ENCODE peak calls at places on chromosomes 3 and 15, in seven cellular contexts. W is stomach, P is IMR-90, A is spleen, T is body of pancreas, N is sigmoid colon, L is K562. E is an unnamed sample. For H3K9me3, the result is how much of the 10 kb centered on the place peaks cover.

GRCh38 chr3:189677667-189678066 is 46.5 kb downstream of the TP63 start:
- DNase-seq in W (no peak), P (no peak), A (no peak), T (no peak), N (no peak), L (no peak), E (no peak)

GRCh38 chr3:5317572-5317971 is 130.1 kb downstream of the EDEM1 start:
- DNase-seq in W (no peak), P (peak), A (no peak), T (no peak), N (no peak), L (no peak), E (no peak)

GRCh38 chr3:194838236-194838635 is 152.6 kb downstream of the FAM43A start:
- DNase-seq in W (no peak), P (no peak), A (peak), T (no peak), N (no peak), L (no peak), E (no peak)

GRCh38 chr15:101052681-101053121 is 133.5 kb downstream of the LRRK1 start:
- DNase-seq in W (peak), P (no peak), A (peak), T (no peak), N (peak), L (no peak), E (no peak)

GRCh38 chr15:101172421-101173097 is 79.3 kb downstream of the CHSY1 start:
- DNase-seq in W (no peak), P (peak), A (no peak), T (no peak), N (no peak), L (no peak), E (no peak)

GRCh38 chr15:42042602-42043400 is 22.0 kb upstream of the PLA2G4E start:
- DNase-seq in W (no peak), P (no peak), A (no peak), T (no peak), N (no peak), L (no peak), E (no peak)

GRCh38 chr15:40320931-40321371 is 2.5 kb upstream of the INAFM2 start:
- DNase-seq in W (peak), P (peak), A (peak), T (peak), N (peak), L (peak), E (no peak)

GRCh38 chr3:4778119-4778518 is 201.1 kb upstream of the BHLHE40 start:
- DNase-seq in W (no peak), P (no peak), A (no peak), T (no peak), N (no peak), L (no peak), E (no peak)

GRCh38 chr15:47523669-47524068 is 193.6 kb upstream of the SEMA6D start:
- DNase-seq in W (no peak), P (peak), A (no peak), T (no peak), N (no peak), L (no peak), E (no peak)

GRCh38 chr3:190346541-190346940 is 24.3 kb upstream of the CLDN1 start:
- DNase-seq in W (no peak), P (peak), A (no peak), T (no peak), N (no peak), L (no peak), E (no peak)

GRCh38 chr15:25234831-25235230 is 204.0 kb downstream of the UBE3A start:
- DNase-seq in W (no peak), P (no peak), A (no peak), T (no peak), N (no peak), L (no peak), E (no peak)
- H3K9me3 ChIP-seq in W (half or more), P (half or more), A (half or more), T (under half), N (under half), L (under half), E (under half)

GRCh38 chr3:121545564-121546455 is at the start of gene POLQ:
- DNase-seq in W (peak), P (peak), A (peak), T (peak), N (peak), L (peak), E (peak)
- TF ChIP-seq POLR2A in W (no peak), P (peak), A (no peak), T (peak), N (no peak), L (peak), E (no peak)

GRCh38 chr3:78794431-78794830 is 973.4 kb downstream of the ROBO1 start:
- DNase-seq in W (no peak), P (no peak), A (no peak), T (no peak), N (no peak), L (no peak), E (no peak)

GRCh38 chr3:78801923-78802587 is 965.7 kb downstream of the ROBO1 start:
- DNase-seq in W (no peak), P (peak), A (no peak), T (no peak), N (no peak), L (no peak), E (no peak)

GRCh38 chr3:78802588-78802930 is 965.2 kb downstream of the ROBO1 start:
- DNase-seq in W (no peak), P (no peak), A (no peak), T (no peak), N (no peak), L (no peak), E (no peak)

GRCh38 chr3:78799681-78800080 is 968.1 kb downstream of the ROBO1 start:
- DNase-seq in W (no peak), P (no peak), A (no peak), T (no peak), N (no peak), L (no peak), E (no peak)

GRCh38 chr3:78798266-78798832 is 969.4 kb downstream of the ROBO1 start:
- DNase-seq in W (no peak), P (no peak), A (no peak), T (no peak), N (no peak), L (no peak), E (no peak)
- TF ChIP-seq CTCF in W (no peak), P (no peak), A (no peak), T (no peak), N (no peak), L (no peak), E (no peak)

GRCh38 chr15:26729030-26729429 is 43.8 kb downstream of the GABRB3 start:
- DNase-seq in W (no peak), P (no peak), A (no peak), T (no peak), N (no peak), L (no peak), E (no peak)

GRCh38 chr15:26720546-26720945 is 52.3 kb downstream of the GABRB3 start:
- DNase-seq in W (no peak), P (no peak), A (no peak), T (no peak), N (no peak), L (no peak), E (no peak)

GRCh38 chr15:26721231-26721630 is 51.6 kb downstream of the GABRB3 start:
- DNase-seq in W (no peak), P (no peak), A (no peak), T (no peak), N (no peak), L (no peak), E (no peak)

GRCh38 chr15:26722621-26723160 is 50.2 kb downstream of the GABRB3 start:
- DNase-seq in W (no peak), P (no peak), A (no peak), T (no peak), N (no peak), L (no peak), E (no peak)

DNA sequence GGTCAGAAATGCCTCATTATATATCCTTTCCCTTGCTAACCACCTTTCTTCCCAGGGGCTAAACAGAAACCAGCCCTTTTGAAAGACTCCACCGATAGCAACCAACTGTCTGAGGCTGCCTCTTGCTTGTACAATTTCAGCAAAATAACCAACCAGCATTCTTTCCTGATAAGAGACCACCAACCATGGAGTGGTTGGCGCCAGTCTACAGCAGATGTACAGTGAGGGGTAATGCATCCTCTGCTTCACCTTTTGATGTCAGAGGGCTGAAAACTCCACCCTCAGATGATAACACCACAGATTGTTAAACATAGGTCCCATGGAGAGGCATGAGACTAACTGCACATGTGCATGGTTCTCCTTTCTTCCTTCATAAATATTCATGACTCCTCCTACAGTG is 48.5 kb downstream of the GABRB3 start:
- DNase-seq in W (no peak), P (no peak), A (no peak), T (no peak), N (no peak), L (no peak), E (no peak)
- H3K9me3 ChIP-seq in W (under half), P (under half), A (under half), T (under half), N (under half), L (under half), E (under half)

GRCh38 chr3:10299175-10299574 is 6.4 kb upstream of the GHRL start:
- DNase-seq in W (no peak), P (peak), A (no peak), T (no peak), N (no peak), L (no peak), E (no peak)

GRCh38 chr3:10303785-10304184 is 11.0 kb upstream of the GHRL start:
- DNase-seq in W (no peak), P (no peak), A (no peak), T (no peak), N (no peak), L (no peak), E (no peak)

GRCh38 chr3:10300087-10300486 is 7.3 kb upstream of the GHRL start:
- DNase-seq in W (no peak), P (no peak), A (no peak), T (no peak), N (no peak), L (no peak), E (no peak)

GRCh38 chr3:10303105-10303504 is 10.4 kb upstream of the GHRL start:
- DNase-seq in W (no peak), P (no peak), A (no peak), T (no peak), N (no peak), L (no peak), E (no peak)

DNA sequence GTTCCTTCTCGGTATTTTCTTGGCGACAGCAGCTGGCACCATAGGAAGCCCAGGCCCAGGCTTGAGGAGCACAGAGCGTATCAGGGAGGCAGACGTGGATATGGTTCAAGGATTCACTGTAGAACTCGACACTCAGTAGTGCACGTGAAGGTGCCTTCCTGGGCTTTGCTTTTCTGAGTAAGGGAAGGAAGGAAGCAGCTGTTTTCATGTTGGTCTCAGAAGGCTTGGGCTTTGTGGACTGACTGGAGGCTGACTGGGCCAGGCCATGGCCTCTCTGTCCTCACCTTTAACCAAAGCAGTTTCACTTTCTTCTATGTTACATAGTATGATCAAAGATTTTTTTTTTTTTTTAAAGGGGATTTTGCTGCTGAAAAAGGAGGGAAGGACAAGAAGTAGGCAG is 6.9 kb upstream of the GHRL start:
- DNase-seq in W (no peak), P (no peak), A (no peak), T (no peak), N (no peak), L (no peak), E (no peak)
- TF ChIP-seq POLR2A in W (no peak), P (no peak), A (no peak), T (no peak), N (no peak), L (peak), E (no peak)

DNA sequence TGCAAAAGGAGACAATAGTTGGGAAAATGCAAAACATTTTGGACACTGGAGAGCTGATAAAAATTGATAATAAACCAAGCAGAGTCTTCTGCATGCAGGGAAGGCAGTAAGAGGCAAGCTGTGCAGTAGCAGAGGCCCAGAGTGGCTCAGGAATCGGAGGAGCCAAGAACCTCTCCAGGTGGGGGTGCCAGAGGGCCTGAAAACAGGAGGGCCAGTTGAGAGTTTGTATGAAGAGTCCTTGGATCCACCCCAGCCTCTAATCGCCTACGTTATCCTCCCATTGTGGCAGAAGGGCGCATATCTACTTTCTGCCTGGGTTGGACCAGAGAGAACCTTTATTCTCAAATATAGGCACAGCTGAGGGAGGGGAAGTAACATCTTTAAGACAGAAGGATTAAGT is 48.9 kb upstream of the RBP1 start:
- DNase-seq in W (no peak), P (no peak), A (no peak), T (peak), N (no peak), L (peak), E (peak)
- TF ChIP-seq CTCF in W (no peak), P (no peak), A (no peak), T (no peak), N (no peak), L (peak), E (peak)

GRCh38 chr15:25053000-25053815 is 98.4 kb downstream of the SNRPN start:
- DNase-seq in W (peak), P (no peak), A (peak), T (no peak), N (peak), L (no peak), E (peak)
- H3K9me3 ChIP-seq in W (half or more), P (half or more), A (half or more), T (half or more), N (half or more), L (under half), E (half or more)

DNA sequence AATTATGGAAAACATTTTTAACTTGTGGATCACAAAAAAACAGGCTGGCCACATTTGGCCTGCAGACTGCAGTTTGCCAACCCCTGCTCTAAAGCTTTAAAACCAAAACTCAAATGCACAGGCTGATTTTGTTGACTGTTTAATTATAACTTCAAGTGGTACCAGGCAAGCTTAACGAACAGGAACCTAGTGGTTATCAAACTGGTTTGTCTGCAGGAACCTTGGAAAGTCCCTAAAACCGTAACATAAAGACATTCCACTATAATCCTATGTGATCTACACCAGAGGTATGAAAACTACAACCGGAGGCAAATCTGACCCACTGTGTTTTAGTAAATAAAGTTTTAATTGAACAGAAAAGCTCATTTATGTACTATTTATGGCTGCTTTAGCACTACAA is 52.4 kb downstream of the TBL1XR1 start:
- DNase-seq in W (no peak), P (no peak), A (no peak), T (no peak), N (no peak), L (no peak), E (no peak)
- TF ChIP-seq POLR2A in W (no peak), P (no peak), A (no peak), T (no peak), N (no peak), L (no peak), E (no peak)

E was measured in heart left ventricle.